ENCODE peak calls at places on chromosomes 2 and 18, in seven cellular contexts. D is heart left ventricle, C is A549, B is body of pancreas, J is prostate gland, F is endothelial cell of umbilical vein, O is sigmoid colon. X is an unnamed sample. For H3K4me1, the result is how much of the 10 kb centered on the place peaks cover.

GRCh38 chr18:46728219-46728930 is 28.5 kb downstream of the ST8SIA5 start:
- DNase-seq in B (no peak), D (no peak), J (no peak), F (no peak), C (no peak), O (no peak), X (no peak)

GRCh38 chr18:59155140-59155539 is 15.5 kb downstream of the SEC11C start:
- DNase-seq in C (no peak), B (no peak), O (no peak), J (no peak), D (no peak), F (no peak), X (no peak)

GRCh38 chr18:46301571-46301970 is 197.4 kb downstream of the HAUS1 start:
- DNase-seq in C (no peak), D (no peak), O (no peak), B (no peak), F (no peak), J (no peak), X (no peak)

GRCh38 chr18:30862900-30863299 is 179.6 kb downstream of the DSC3 start:
- DNase-seq in D (no peak), B (no peak), C (no peak), F (no peak), J (no peak), O (no peak), X (no peak)

GRCh38 chr2:9758741-9759140 is 84.5 kb upstream of the TAF1B start:
- DNase-seq in B (peak), J (no peak), C (no peak), F (no peak), D (no peak), O (no peak), X (no peak)

GRCh38 chr2:136874258-136874657 is 108.9 kb downstream of the THSD7B start:
- DNase-seq in O (no peak), B (no peak), D (no peak), F (peak), J (no peak), C (no peak), X (no peak)

GRCh38 chr2:32701806-32702205 is 74.0 kb downstream of the TTC27 start:
- DNase-seq in C (no peak), J (no peak), D (no peak), O (no peak), B (no peak), F (no peak), X (no peak)

GRCh38 chr18:58866261-58867232 is 1.9 kb downstream of the ZNF532 start:
- DNase-seq in F (peak), J (no peak), C (no peak), B (no peak), D (no peak), O (peak), X (no peak)

GRCh38 chr2:237180987-237181386 is 95.3 kb downstream of the COPS8 start:
- DNase-seq in F (no peak), J (no peak), C (no peak), B (no peak), D (no peak), O (peak), X (peak)

GRCh38 chr2:62410015-62410453 is 96.0 kb downstream of the TMEM17 start:
- DNase-seq in C (no peak), B (no peak), O (no peak), J (no peak), F (peak), D (no peak), X (no peak)

GRCh38 chr2:10071176-10071575 is 9.0 kb downstream of the CYS1 start:
- DNase-seq in J (no peak), C (no peak), B (no peak), O (no peak), D (no peak), F (no peak), X (no peak)

GRCh38 chr18:70578480-70578879 is 289.6 kb downstream of the SOCS6 start:
- DNase-seq in D (no peak), B (no peak), F (no peak), J (no peak), C (peak), O (no peak), X (no peak)

GRCh38 chr2:54809814-54810213 is 86.4 kb downstream of the EML6 start:
- DNase-seq in J (no peak), D (no peak), O (no peak), F (no peak), C (peak), B (no peak), X (no peak)

GRCh38 chr2:96773922-96774321 is 13.2 kb downstream of the CNNM4 start:
- DNase-seq in O (no peak), C (no peak), F (no peak), B (peak), J (peak), D (no peak), X (no peak)

GRCh38 chr2:231356474-231356849 is 39.0 kb upstream of the B3GNT7 start:
- DNase-seq in D (no peak), B (peak), O (peak), C (no peak), F (no peak), J (no peak), X (no peak)

GRCh38 chr2:30373881-30374302 is 73.2 kb upstream of the LCLAT1 start:
- DNase-seq in O (no peak), J (no peak), D (no peak), C (no peak), F (no peak), B (no peak), X (no peak)

GRCh38 chr18:44852818-44853217 is 172.1 kb downstream of the SETBP1 start:
- DNase-seq in B (peak), D (no peak), J (no peak), O (no peak), F (no peak), C (no peak), X (no peak)

GRCh38 chr2:16167471-16168426 is 227.4 kb downstream of the MYCN start:
- DNase-seq in F (no peak), B (no peak), D (no peak), C (no peak), J (no peak), O (no peak), X (peak)

GRCh38 chr2:129929321-129930290 is 49.9 kb upstream of the RAB6C start:
- DNase-seq in F (no peak), C (no peak), D (peak), B (no peak), O (no peak), J (no peak), X (peak)

GRCh38 chr2:119476301-119477117 is 44.9 kb downstream of the TMEM37 start:
- DNase-seq in D (peak), B (peak), C (peak), F (peak), J (peak), O (peak), X (no peak)

GRCh38 chr2:182360012-182360662 is 66.7 kb downstream of the PDE1A start:
- DNase-seq in C (no peak), B (peak), J (no peak), O (peak), F (no peak), D (peak), X (no peak)

GRCh38 chr2:150259746-150260145 is 227.7 kb downstream of the RND3 start:
- DNase-seq in F (no peak), O (no peak), B (no peak), C (no peak), D (no peak), J (no peak), X (no peak)

GRCh38 chr18:62788891-62789290 is 73.5 kb downstream of the PHLPP1 start:
- DNase-seq in B (no peak), C (no peak), O (no peak), D (no peak), F (no peak), J (peak), X (no peak)

GRCh38 chr2:15796543-15796942 is 143.8 kb upstream of the MYCN start:
- DNase-seq in C (no peak), J (no peak), D (no peak), B (no peak), F (no peak), O (no peak), X (no peak)

GRCh38 chr2:37877457-37878315 is 47.4 kb upstream of the RMDN2 start:
- DNase-seq in C (peak), J (peak), O (no peak), D (no peak), F (peak), B (no peak), X (no peak)

GRCh38 chr2:42168459-42169099 is 574 bp upstream of the EML4 start:
- DNase-seq in O (no peak), F (no peak), J (no peak), B (peak), D (no peak), C (no peak), X (no peak)

GRCh38 chr2:68645523-68645922 is 2.1 kb downstream of the PROKR1 start:
- DNase-seq in D (no peak), O (no peak), C (no peak), F (no peak), J (no peak), B (no peak), X (no peak)

GRCh38 chr18:13629841-13630747 is 96.3 kb downstream of the FAM210A start:
- DNase-seq in C (peak), O (peak), F (peak), D (peak), J (peak), B (peak), X (no peak)

GRCh38 chr2:39696072-39696471 is 30.4 kb downstream of the TMEM178A start:
- DNase-seq in C (no peak), B (no peak), O (no peak), F (peak), J (no peak), D (no peak), X (no peak)

GRCh38 chr2:74205586-74205985 is 7.2 kb downstream of the MTHFD2 start:
- DNase-seq in C (no peak), B (peak), O (no peak), J (peak), D (no peak), F (no peak), X (no peak)

GRCh38 chr2:21013043-21013816 is 30.6 kb downstream of the APOB start:
- DNase-seq in O (no peak), B (no peak), D (no peak), F (no peak), C (no peak), J (no peak), X (no peak)

GRCh38 chr2:207110310-207110709 is 55.4 kb downstream of the KLF7 start:
- DNase-seq in D (no peak), O (no peak), C (no peak), B (no peak), J (no peak), F (no peak), X (no peak)

GRCh38 chr2:26170795-26171194 is 2.1 kb upstream of the GAREM2 start:
- DNase-seq in B (no peak), F (no peak), J (no peak), O (peak), C (no peak), D (no peak), X (no peak)

GRCh38 chr2:168365094-168365621 is 90.9 kb upstream of the CERS6 start:
- DNase-seq in F (no peak), B (no peak), C (no peak), D (no peak), J (no peak), O (no peak), X (no peak)

GRCh38 chr2:185279999-185280398 is 458.6 kb upstream of the FSIP2 start:
- DNase-seq in O (no peak), J (no peak), C (no peak), D (no peak), F (peak), B (no peak), X (no peak)

GRCh38 chr2:161134547-161135518 is 25.4 kb upstream of the TANK start:
- DNase-seq in D (no peak), J (peak), C (no peak), O (no peak), F (peak), B (peak), X (no peak)

GRCh38 chr2:161138429-161138828 is 21.8 kb upstream of the TANK start:
- DNase-seq in O (no peak), C (no peak), B (no peak), J (no peak), D (no peak), F (peak), X (no peak)

GRCh38 chr2:161136194-161136593 is 24.0 kb upstream of the TANK start:
- DNase-seq in F (no peak), C (no peak), B (no peak), O (no peak), J (no peak), D (no peak), X (no peak)

GRCh38 chr2:161139098-161139987 is 20.9 kb upstream of the TANK start:
- DNase-seq in F (peak), C (no peak), D (no peak), B (no peak), J (no peak), O (no peak), X (no peak)

DNA sequence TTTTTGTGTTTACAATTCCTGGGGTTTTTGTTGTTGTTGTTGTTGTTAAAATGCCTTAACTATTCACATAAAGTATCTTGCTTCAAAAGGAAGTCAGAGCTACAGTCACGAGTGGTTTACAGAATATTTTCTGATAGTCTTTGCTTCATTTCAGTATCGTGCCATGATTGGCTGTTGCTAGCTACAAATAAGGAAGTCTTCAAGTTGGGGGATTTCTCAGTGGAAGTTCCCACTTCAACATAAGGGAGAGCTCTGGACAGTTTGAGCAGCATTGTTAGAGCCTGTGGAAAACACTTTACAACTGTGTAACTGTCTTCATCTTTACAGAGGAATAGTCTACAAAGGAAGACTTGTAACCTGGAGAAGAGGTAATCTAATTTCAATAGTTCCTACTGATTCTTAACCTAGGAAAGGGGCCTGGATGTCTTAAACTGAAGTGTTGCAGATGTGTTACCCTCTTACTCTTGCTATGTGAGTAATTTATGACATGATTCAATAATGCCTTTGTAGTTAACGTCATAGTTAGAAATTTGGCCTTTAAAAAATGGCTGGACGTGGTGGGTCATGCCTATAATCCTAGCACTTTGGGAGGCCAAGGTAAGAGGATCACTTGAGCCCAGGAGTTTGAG is 23.4 kb upstream of the TANK start:
- DNase-seq in F (peak), J (no peak), O (no peak), B (no peak), D (no peak), C (no peak), X (no peak)
- TF ChIP-seq POLR2A in F (peak), J (no peak), O (no peak), B (peak), D (no peak), C (no peak), X (no peak)

GRCh38 chr2:123695449-123695848 is 329.6 kb upstream of the CNTNAP5 start:
- DNase-seq in J (no peak), F (no peak), O (no peak), C (no peak), D (no peak), B (no peak), X (no peak)
- H3K4me1 ChIP-seq in J (under half), F (under half), O (under half), C (under half), D (under half), B (under half), X (under half)

GRCh38 chr2:239978381-239978780 is 46.8 kb downstream of the NDUFA10 start:
- DNase-seq in D (no peak), B (no peak), O (no peak), F (no peak), C (no peak), J (no peak), X (no peak)
- H3K27ac ChIP-seq in D (no peak), B (no peak), O (no peak), F (no peak), C (no peak), J (no peak), X (no peak)

GRCh38 chr2:201784547-201784946 is 3.8 kb upstream of the ALS2 start:
- DNase-seq in F (no peak), C (no peak), O (no peak), D (no peak), J (no peak), B (no peak), X (no peak)

GRCh38 chr2:201777869-201778268 is 2.9 kb downstream of the ALS2 start:
- DNase-seq in F (no peak), O (no peak), D (no peak), C (no peak), J (no peak), B (no peak), X (no peak)

GRCh38 chr2:201781583-201782051 is 884 bp upstream of the ALS2 start:
- DNase-seq in C (peak), D (no peak), O (peak), F (no peak), J (peak), B (peak), X (no peak)

GRCh38 chr2:201779996-201780673 is 598 bp downstream of the ALS2 start:
- DNase-seq in F (peak), D (no peak), B (no peak), O (no peak), J (peak), C (no peak), X (no peak)

GRCh38 chr2:201780674-201781582 is at the start of gene ALS2:
- DNase-seq in B (peak), D (peak), O (peak), F (peak), J (peak), C (peak), X (peak)
- TF ChIP-seq POLR2A in B (peak), D (no peak), O (peak), F (peak), J (peak), C (peak), X (no peak)

GRCh38 chr18:12406376-12407111 is 1.2 kb upstream of the PRELID3A start:
- DNase-seq in C (no peak), B (no peak), F (no peak), O (no peak), J (no peak), D (no peak), X (no peak)
- H3K4me1 ChIP-seq in C (under half), B (under half), F (under half), O (under half), J (under half), D (under half), X (under half)

GRCh38 chr18:27558388-27559158 is 373.5 kb upstream of the CHST9 start:
- DNase-seq in J (no peak), B (no peak), F (no peak), C (no peak), D (no peak), O (no peak), X (no peak)
- H3K27ac ChIP-seq in J (no peak), B (no peak), F (no peak), C (no peak), D (no peak), O (no peak), X (no peak)